ENCODE peak calls at places on chromosomes 4 and X, in five cellular contexts. C is mesenchymal stem cell, H is H9, T is H1, G is trophoblast cell. E is an unnamed sample.

GRCh38 chrX:69387559-69388487 is 116.3 kb upstream of the NALF2 start:
- DNase-seq in C (peak), H (peak), T (peak), G (peak), E (peak)

GRCh38 chr4:182235016-182235415 is 8.2 kb upstream of the TENM3 start:
- DNase-seq in C (no peak), H (no peak), T (no peak), G (peak), E (no peak)

GRCh38 chrX:2147928-2148327 is 352.8 kb downstream of the DHRSX start:
- DNase-seq in C (no peak), H (no peak), T (no peak), G (no peak), E (no peak)

GRCh38 chrX:136162827-136163427 is 15.6 kb downstream of the FHL1 start:
- DNase-seq in C (peak), H (peak), T (no peak), G (peak), E (no peak)

GRCh38 chr4:41506071-41506470 is 31.9 kb upstream of the LIMCH1 start:
- DNase-seq in C (peak), H (no peak), T (no peak), G (peak), E (no peak)

GRCh38 chr4:256492-256891 is 48.8 kb downstream of the ZNF732 start:
- DNase-seq in C (no peak), H (no peak), T (no peak), G (no peak), E (no peak)

GRCh38 chr4:107615809-107616208 is 104.2 kb downstream of the PAPSS1 start:
- DNase-seq in C (no peak), H (no peak), T (no peak), G (no peak), E (no peak)

GRCh38 chrX:19019996-19020395 is 36.1 kb upstream of the PHKA2 start:
- DNase-seq in C (no peak), H (no peak), T (no peak), G (peak), E (no peak)

GRCh38 chrX:138777230-138777629 is 65.7 kb upstream of the FGF13 start:
- DNase-seq in C (no peak), H (peak), T (no peak), G (no peak), E (no peak)

GRCh38 chr4:5728451-5728850 is 17.4 kb downstream of the EVC start:
- DNase-seq in C (no peak), H (no peak), T (no peak), G (no peak), E (no peak)

GRCh38 chrX:80808854-80809493 is 703 bp downstream of the BRWD3 start:
- DNase-seq in C (peak), H (peak), T (no peak), G (peak), E (peak)

GRCh38 chr4:40200881-40201797 is 4.3 kb downstream of the RHOH start:
- DNase-seq in C (peak), H (no peak), T (no peak), G (peak), E (no peak)

GRCh38 chr4:2332201-2332975 is 70.5 kb upstream of the MXD4 start:
- DNase-seq in C (no peak), H (no peak), T (no peak), G (no peak), E (no peak)

GRCh38 chrX:68343551-68343950 is 89.7 kb downstream of the OPHN1 start:
- DNase-seq in C (no peak), H (no peak), T (no peak), G (no peak), E (no peak)

GRCh38 chrX:29530520-29530919 is 684.8 kb upstream of the MAGEB2 start:
- DNase-seq in C (peak), H (no peak), T (no peak), G (peak), E (no peak)

GRCh38 chr4:99720206-99720605 is 62.6 kb upstream of the C4orf54 start:
- DNase-seq in C (no peak), H (no peak), T (no peak), G (no peak), E (no peak)

GRCh38 chr4:13765535-13765934 is 138.0 kb upstream of the BOD1L1 start:
- DNase-seq in C (no peak), H (no peak), T (no peak), G (no peak), E (no peak)

GRCh38 chr4:179145746-179146530 is 1703.7 kb upstream of the AGA start:
- DNase-seq in C (peak), H (no peak), T (no peak), G (peak), E (no peak)

GRCh38 chr4:140448830-140449229 is 21.4 kb upstream of the CLGN start:
- DNase-seq in C (no peak), H (no peak), T (no peak), G (no peak), E (no peak)

GRCh38 chr4:17109126-17109525 is 210.7 kb upstream of the LDB2 start:
- DNase-seq in C (no peak), H (no peak), T (no peak), G (no peak), E (no peak)

GRCh38 chrX:138945219-138945618 is 233.7 kb upstream of the FGF13 start:
- DNase-seq in C (no peak), H (no peak), T (no peak), G (peak), E (no peak)

GRCh38 chr4:189763573-189763972 is 177.1 kb upstream of the FRG1 start:
- DNase-seq in C (no peak), H (no peak), T (no peak), G (no peak), E (no peak)

GRCh38 chr4:92636038-92636825 is 332.5 kb downstream of the GRID2 start:
- DNase-seq in C (peak), H (no peak), T (no peak), G (no peak), E (no peak)

GRCh38 chr4:185654311-185654710 is 119.0 kb upstream of the PDLIM3 start:
- DNase-seq in C (no peak), H (no peak), T (no peak), G (peak), E (no peak)

GRCh38 chrX:44343412-44343942 is at the start of gene EFHC2:
- DNase-seq in C (peak), H (peak), T (no peak), G (peak), E (no peak)

GRCh38 chr4:2823301-2823670 is 20.4 kb upstream of the ADD1 start:
- DNase-seq in C (no peak), H (no peak), T (no peak), G (no peak), E (no peak)

GRCh38 chr4:155629183-155629825 is 37.3 kb upstream of the GUCY1A1 start:
- DNase-seq in C (peak), H (no peak), T (no peak), G (peak), E (no peak)

GRCh38 chrX:1481636-1482529 is 29.2 kb upstream of the ASMTL start:
- DNase-seq in C (peak), H (peak), T (peak), G (peak), E (no peak)

GRCh38 chrX:154016366-154017076 is 3.2 kb downstream of the IRAK1 start:
- DNase-seq in C (no peak), H (no peak), T (no peak), G (no peak), E (no peak)

GRCh38 chrX:138020941-138021340 is 455.0 kb downstream of the ZIC3 start:
- DNase-seq in C (no peak), H (no peak), T (no peak), G (no peak), E (no peak)

GRCh38 chrX:132025085-132025484 is 2.0 kb downstream of the STK26 start:
- DNase-seq in C (peak), H (no peak), T (no peak), G (no peak), E (no peak)

GRCh38 chr4:23438764-23439163 is 451.1 kb downstream of the PPARGC1A start:
- DNase-seq in C (no peak), H (no peak), T (no peak), G (no peak), E (no peak)
- H3K23ac ChIP-seq in C (no peak), H (no peak), T (no peak), G (no peak), E (no peak)

DNA sequence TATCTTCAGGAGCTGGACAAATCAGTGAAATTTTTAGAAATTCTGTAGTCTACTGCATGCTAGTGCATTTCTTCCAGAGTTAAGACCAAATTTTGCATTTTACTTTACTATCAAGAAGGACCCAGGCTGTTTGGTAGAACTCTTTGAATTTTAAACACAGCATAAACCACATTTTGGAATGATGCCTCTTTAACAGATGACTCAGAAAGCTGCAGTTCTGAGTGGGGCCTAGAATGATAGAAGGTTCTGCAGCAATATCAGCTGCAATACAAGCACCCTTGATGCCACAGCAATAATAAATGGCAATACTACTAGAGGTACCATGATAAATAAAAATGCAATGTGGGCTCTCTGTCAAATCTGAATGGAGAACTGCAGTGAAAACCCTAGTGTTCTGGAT is 198.7 kb downstream of the TMA16 start:
- DNase-seq in C (peak), H (no peak), T (no peak), G (no peak), E (no peak)
- H3K4me2 ChIP-seq in C (no peak), H (no peak), T (no peak), G (no peak), E (no peak)

GRCh38 chr4:176209535-176209934 is 14.2 kb upstream of the SPATA4 start:
- DNase-seq in C (no peak), H (no peak), T (no peak), G (no peak), E (no peak)
- H2BK12ac ChIP-seq in C (no peak), H (no peak), T (no peak), G (no peak), E (no peak)

DNA sequence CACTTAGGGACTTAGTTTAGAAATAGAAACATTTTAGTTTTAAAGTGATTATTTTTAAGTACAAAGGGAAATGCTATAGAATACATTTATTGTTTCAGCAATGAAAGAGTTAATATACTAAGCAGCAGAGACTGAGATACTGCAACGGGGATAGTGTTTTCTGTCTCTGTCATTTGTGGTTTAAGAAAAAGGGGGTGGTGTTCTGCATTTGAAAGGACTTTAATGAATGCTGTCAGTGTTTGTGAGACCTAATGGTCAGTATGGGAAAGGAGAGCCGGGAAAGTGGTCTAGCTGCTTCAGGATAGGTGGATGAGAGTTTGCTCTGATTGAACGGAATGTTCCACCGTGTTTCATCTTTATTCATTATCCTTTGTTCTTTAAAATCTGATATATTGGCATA is at the start of gene KLHL5:
- DNase-seq in C (peak), H (no peak), T (no peak), G (no peak), E (peak)
- H3K23ac ChIP-seq in C (no peak), H (no peak), T (no peak), G (no peak), E (no peak)

GRCh38 chr4:133154725-133155124 is 5.6 kb downstream of the PCDH10 start:
- DNase-seq in C (peak), H (no peak), T (no peak), G (peak), E (no peak)
- H3K4me2 ChIP-seq in C (no peak), H (no peak), T (no peak), G (no peak), E (no peak)

GRCh38 chrX:119706616-119707015 is 13.6 kb upstream of the SEPTIN6 start:
- DNase-seq in C (no peak), H (no peak), T (no peak), G (no peak), E (no peak)

GRCh38 chrX:119709630-119710029 is 16.7 kb upstream of the SEPTIN6 start:
- DNase-seq in C (no peak), H (no peak), T (no peak), G (no peak), E (no peak)

GRCh38 chrX:119708936-119709335 is 16.0 kb upstream of the SEPTIN6 start:
- DNase-seq in C (no peak), H (no peak), T (no peak), G (no peak), E (no peak)
- H2BK12ac ChIP-seq in C (no peak), H (no peak), T (no peak), G (no peak), E (no peak)

GRCh38 chr4:75630174-75630931 is at the start of gene CDKL2:
- DNase-seq in C (peak), H (peak), T (peak), G (peak), E (peak)
- H3K23ac ChIP-seq in C (no peak), H (no peak), T (no peak), G (no peak), E (peak)

GRCh38 chr4:102272318-102272717 is 73.0 kb downstream of the SLC39A8 start:
- DNase-seq in C (no peak), H (no peak), T (no peak), G (no peak), E (no peak)

GRCh38 chr4:102263024-102263787 is 82.1 kb downstream of the SLC39A8 start:
- DNase-seq in C (peak), H (no peak), T (no peak), G (peak), E (peak)

GRCh38 chr4:102268355-102268754 is 76.9 kb downstream of the SLC39A8 start:
- DNase-seq in C (no peak), H (no peak), T (no peak), G (no peak), E (no peak)
- H3K4me2 ChIP-seq in C (no peak), H (no peak), T (no peak), G (no peak), E (no peak)

DNA sequence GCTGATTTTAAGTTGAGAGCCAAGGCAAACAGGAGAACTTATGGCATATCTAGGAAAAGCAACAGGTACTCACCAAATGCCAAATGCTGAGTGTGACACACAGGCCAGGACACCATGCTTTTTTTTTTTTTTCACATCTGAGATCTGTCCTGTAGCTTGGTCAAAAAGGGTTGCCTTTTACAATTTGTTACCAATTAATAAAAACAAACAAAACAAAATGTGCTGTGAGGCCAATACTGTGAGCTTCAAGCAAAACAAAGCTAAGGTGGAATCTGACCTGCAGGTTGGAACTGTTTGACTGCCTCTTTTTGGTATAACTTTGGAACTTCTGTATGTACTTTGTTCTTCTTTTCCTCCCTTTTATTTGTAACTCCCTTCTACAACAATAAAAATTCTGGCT is 548.5 kb upstream of the IGFBP7 start:
- DNase-seq in C (no peak), H (no peak), T (no peak), G (no peak), E (no peak)
- H2BK12ac ChIP-seq in C (no peak), H (no peak), T (no peak), G (no peak), E (no peak)